ENCODE peak calls at places on chromosomes 2 and 18, in eight cellular contexts. F is activated T-cell treated with anti-CD3 and anti-CD28 coated beads for 4 hours; B is COLO829; R is activated CD8-positive, alpha-beta memory T cell treated with anti-CD3 and anti-CD28 coated beads, Interleukin-2, amount 50 U/mL, for 4 hours; Q is GM04503; P is stimulated activated CD4-positive, alpha-beta T cell treated with anti-CD3 and anti-CD28 coated beads, Interleukin-15, amount 100 ng/mL, for 24 hours; L is activated naive CD8-positive, alpha-beta T cell treated with anti-CD3 and anti-CD28 coated beads, Interleukin-2, amount 50 U/mL, for 24 hours; E is stomach. T is an unnamed sample.

GRCh38 chr2:143732076-143732475 is 602.9 kb downstream of the ARHGAP15 start:
- DNase-seq in R (no peak), Q (no peak), B (no peak), E (no peak), F (no peak), L (no peak), P (no peak), T (no peak)

GRCh38 chr2:173630425-173631122 is 275.9 kb downstream of the CDCA7 start:
- DNase-seq in F (no peak), Q (no peak), L (no peak), E (no peak), B (no peak), R (no peak), P (no peak), T (no peak)

GRCh38 chr18:33495278-33495677 is 54.8 kb upstream of the CCDC178 start:
- DNase-seq in B (peak; percentile 27), R (no peak), P (no peak), Q (no peak), L (no peak), F (no peak), E (no peak), T (no peak)

GRCh38 chr2:43482974-43483373 is 112.9 kb downstream of the THADA start:
- DNase-seq in B (no peak), F (no peak), Q (no peak), P (no peak), E (no peak), R (no peak), L (no peak), T (no peak)

GRCh38 chr2:171762879-171763573 is 75.8 kb downstream of the DYNC1I2 start:
- DNase-seq in R (no peak), L (no peak), P (no peak), F (no peak), E (no peak), Q (no peak), B (peak; percentile 38), T (no peak)

GRCh38 chr2:237791977-237792727 is 6.4 kb upstream of the RBM44 start:
- DNase-seq in P (no peak), E (no peak), Q (no peak), R (no peak), B (no peak), F (no peak), L (no peak), T (no peak)

GRCh38 chr2:161134547-161135518 is 25.4 kb upstream of the TANK start:
- DNase-seq in R (no peak), Q (no peak), E (peak; percentile 39), F (no peak), L (no peak), P (no peak), B (no peak), T (no peak)

GRCh38 chr2:96214554-96214953 is 5.9 kb upstream of the STARD7 start:
- DNase-seq in L (no peak), B (peak; percentile 26), P (no peak), Q (no peak), F (no peak), R (no peak), E (no peak), T (no peak)

GRCh38 chr2:72935611-72935957 is 18.3 kb downstream of the EMX1 start:
- DNase-seq in Q (no peak), L (no peak), P (no peak), F (no peak), E (no peak), B (no peak), R (no peak), T (no peak)

GRCh38 chr2:18062892-18063291 is 184.4 kb downstream of the KCNS3 start:
- DNase-seq in L (no peak), B (no peak), R (no peak), P (no peak), Q (no peak), F (no peak), E (no peak), T (no peak)

T was measured in activated CD4-positive, alpha-beta memory T cell treated with anti-CD3 and anti-CD28 coated beads, Interleukin-2, amount 10 ng/mL, durations not matched to agents 7 days and 5 days.